ENCODE peak calls at places on chromosomes 2 and 18, in four cellular contexts. U, J, K and B are unnamed samples. For H3K27me3, the result is how much of the 10 kb centered on the place peaks cover.

GRCh38 chr2:241241669-241242068 is 53.2 kb downstream of the ANO7 start:
- DNase-seq in U (no peak), J (no peak), K (no peak), B (no peak)

GRCh38 chr2:171316220-171316619 is 117.6 kb downstream of the METTL8 start:
- DNase-seq in K (no peak), J (no peak), U (no peak), B (no peak)

GRCh38 chr2:207767461-207768167 is 2.1 kb downstream of the FZD5 start:
- DNase-seq in J (peak), K (peak), U (peak), B (peak)

GRCh38 chr2:195642677-195643063 is 14.4 kb upstream of the SLC39A10 start:
- DNase-seq in K (no peak), J (no peak), U (no peak), B (no peak)

GRCh38 chr2:58039170-58039611 is 7.4 kb upstream of the VRK2 start:
- DNase-seq in J (no peak), K (no peak), U (no peak), B (no peak)

GRCh38 chr18:25650201-25650941 is 298.4 kb upstream of the ZNF521 start:
- DNase-seq in J (no peak), U (no peak), K (peak), B (no peak)

GRCh38 chr2:2623939-2624338 is 292.9 kb upstream of the MYT1L start:
- DNase-seq in K (peak), J (no peak), U (no peak), B (no peak)

GRCh38 chr2:96802281-96802595 is 13.8 kb upstream of the CNNM3 start:
- DNase-seq in J (peak), U (peak), K (no peak), B (no peak)

GRCh38 chr2:240585681-240586197 is 795 bp upstream of the CAPN10 start:
- DNase-seq in J (peak), K (no peak), U (peak), B (no peak)

GRCh38 chr18:79553154-79553553 is 126.4 kb upstream of the CTDP1 start:
- DNase-seq in K (no peak), J (peak), U (no peak), B (no peak)

GRCh38 chr2:18551623-18552022 is 8.8 kb downstream of the RDH14 start:
- DNase-seq in U (peak), J (no peak), K (no peak), B (no peak)

GRCh38 chr2:142834003-142834402 is 43.5 kb upstream of the KYNU start:
- DNase-seq in J (no peak), U (no peak), K (no peak), B (no peak)

GRCh38 chr2:209526541-209526940 is 102.7 kb downstream of the MAP2 start:
- DNase-seq in K (no peak), U (no peak), J (no peak), B (no peak)

GRCh38 chr2:5391361-5391760 is 300.8 kb upstream of the SOX11 start:
- DNase-seq in U (no peak), J (peak), K (peak), B (no peak)

GRCh38 chr2:241739651-241740050 is 5.2 kb downstream of the D2HGDH start:
- DNase-seq in U (no peak), K (no peak), J (no peak), B (no peak)

GRCh38 chr2:171201767-171202166 is 41.1 kb upstream of the TLK1 start:
- DNase-seq in U (no peak), J (no peak), K (no peak), B (no peak)

GRCh38 chr2:235608200-235608591 is 114.4 kb downstream of the AGAP1 start:
- DNase-seq in U (no peak), J (no peak), K (no peak), B (no peak)

GRCh38 chr2:156356006-156356764 is 23.7 kb upstream of the NR4A2 start:
- DNase-seq in U (no peak), J (no peak), K (no peak), B (no peak)

GRCh38 chr18:9835796-9836195 is 50.0 kb upstream of the TXNDC2 start:
- DNase-seq in U (peak), J (no peak), K (no peak), B (no peak)

GRCh38 chr2:220043993-220044335 is 416.5 kb downstream of the SLC4A3 start:
- DNase-seq in K (no peak), J (no peak), U (no peak), B (no peak)

GRCh38 chr2:71462056-71462605 is 8.8 kb downstream of the DYSF start:
- DNase-seq in K (no peak), J (no peak), U (no peak), B (peak)

GRCh38 chr2:207219716-207220414 is 54.1 kb upstream of the KLF7 start:
- DNase-seq in J (no peak), K (no peak), U (no peak), B (no peak)

GRCh38 chr18:3603460-3604259 is 153.7 kb downstream of the TGIF1 start:
- DNase-seq in K (no peak), U (no peak), J (no peak), B (no peak)

GRCh38 chr2:152594792-152595191 is 122.5 kb downstream of the PRPF40A start:
- DNase-seq in U (no peak), K (no peak), J (peak), B (no peak)

GRCh38 chr2:101442667-101443061 is 32.2 kb downstream of the RFX8 start:
- DNase-seq in U (no peak), K (no peak), J (no peak), B (no peak)

GRCh38 chr2:61426267-61426897 is 44.5 kb downstream of the USP34 start:
- DNase-seq in K (peak), U (peak), J (peak), B (peak)

GRCh38 chr18:50312296-50313030 is 25.0 kb upstream of the CXXC1 start:
- DNase-seq in U (no peak), J (no peak), K (no peak), B (no peak)

GRCh38 chr2:181123798-181124217 is 143.4 kb downstream of the UBE2E3 start:
- DNase-seq in J (no peak), K (no peak), U (no peak), B (no peak)

GRCh38 chr2:177180269-177181021 is 32.1 kb upstream of the HNRNPA3 start:
- DNase-seq in K (no peak), J (no peak), U (no peak), B (no peak)

GRCh38 chr2:47089083-47089464 is 66.0 kb downstream of the STPG4 start:
- DNase-seq in K (no peak), U (peak), J (no peak), B (no peak)

GRCh38 chr2:178994264-178994663 is 55.7 kb downstream of the CCDC141 start:
- DNase-seq in U (no peak), K (no peak), J (no peak), B (no peak)

GRCh38 chr2:193141-193552 is 70.7 kb downstream of the SH3YL1 start:
- DNase-seq in J (no peak), U (no peak), K (no peak), B (no peak)

GRCh38 chr18:27656167-27656778 is 471.2 kb upstream of the CHST9 start:
- DNase-seq in J (no peak), K (no peak), U (no peak), B (no peak)

DNA sequence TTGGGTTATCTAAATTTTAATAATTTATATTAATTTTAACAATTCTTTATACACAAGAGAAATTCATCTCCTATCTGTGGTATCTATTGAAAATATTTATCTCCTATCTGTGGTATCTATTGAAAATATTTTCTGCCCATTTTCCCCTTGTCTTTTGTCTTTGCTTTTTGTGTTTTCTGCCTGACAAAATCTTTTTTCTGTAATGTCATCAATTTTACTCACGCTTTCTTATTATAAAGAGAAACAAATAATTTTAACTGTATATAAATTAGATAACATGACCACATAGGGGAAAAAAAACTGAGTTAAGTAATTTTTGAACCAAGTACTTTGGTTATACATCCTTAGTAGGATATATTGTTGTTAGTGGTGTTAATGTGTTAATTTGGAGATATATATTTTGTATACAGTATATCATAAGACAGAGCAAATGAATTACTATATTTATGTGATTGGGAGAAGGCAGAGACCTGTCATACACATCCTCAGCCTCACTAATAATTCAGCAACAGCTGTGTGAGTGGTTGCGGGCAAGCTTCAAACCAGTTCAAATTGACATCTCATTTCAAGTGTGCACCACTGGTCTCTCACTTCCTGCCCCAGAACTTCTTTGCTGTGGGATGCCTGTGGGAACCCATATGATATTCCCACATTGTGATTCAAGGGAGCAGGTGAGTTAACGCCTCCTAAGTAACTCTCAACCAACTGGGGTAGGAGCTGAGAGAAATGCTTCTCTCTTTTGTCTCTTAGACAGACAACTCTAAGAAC is 292.4 kb downstream of the SP3 start:
- DNase-seq in K (no peak), J (no peak), U (no peak), B (no peak)
- H3K27me3 ChIP-seq in K (under half), J (under half), U (under half), B (under half)

GRCh38 chr2:9740382-9741040 is 102.8 kb upstream of the TAF1B start:
- DNase-seq in U (no peak), J (no peak), K (no peak), B (no peak)

GRCh38 chr2:9738062-9738717 is 105.1 kb upstream of the TAF1B start:
- DNase-seq in U (no peak), J (no peak), K (no peak), B (no peak)

GRCh38 chr2:9739508-9739907 is 103.8 kb upstream of the TAF1B start:
- DNase-seq in U (no peak), K (no peak), J (peak), B (peak)

GRCh38 chr2:9737053-9737875 is 106.0 kb upstream of the TAF1B start:
- DNase-seq in K (no peak), J (no peak), U (peak), B (no peak)

DNA sequence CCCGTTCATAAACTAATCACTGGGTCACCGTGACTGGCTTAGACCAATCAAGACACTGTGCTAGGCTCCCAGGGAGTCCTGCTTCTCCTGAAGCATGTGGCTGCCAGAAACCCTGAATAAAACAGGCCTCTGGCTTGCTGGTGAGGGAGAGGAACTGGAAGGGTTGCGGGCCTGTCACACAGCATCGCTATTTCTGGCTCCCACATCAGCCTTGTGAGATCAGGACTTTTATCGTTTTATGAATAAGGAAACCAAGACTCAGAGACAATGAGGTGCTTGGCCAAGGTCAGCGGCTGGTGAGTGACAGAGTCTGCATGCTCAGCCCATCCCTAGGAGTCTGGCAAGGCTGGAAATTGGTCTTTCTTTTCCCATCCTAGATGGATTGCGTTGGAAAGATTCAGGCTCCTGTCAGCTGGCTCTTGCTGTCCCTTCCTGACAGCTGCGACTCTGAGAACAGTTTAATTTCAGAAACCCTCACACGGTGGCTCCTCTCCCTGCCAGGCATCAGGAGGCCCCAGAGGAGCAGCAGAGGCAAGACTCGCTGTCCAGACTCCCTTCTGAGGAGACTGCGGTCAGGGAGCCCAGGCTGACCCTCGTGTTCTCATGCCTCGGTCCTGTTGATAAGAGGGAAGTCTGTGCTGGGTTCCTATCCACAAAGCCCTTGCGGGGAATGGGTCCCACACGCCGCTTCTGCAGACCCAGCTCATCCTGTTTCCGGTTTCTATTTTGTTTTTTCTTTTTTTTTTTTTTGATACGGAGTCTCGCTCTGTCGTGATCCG is 104.4 kb upstream of the TAF1B start:
- DNase-seq in K (no peak), J (peak), U (no peak), B (no peak)
- H3K27ac ChIP-seq in K (peak), J (peak), U (no peak), B (peak)

GRCh38 chr2:95315801-95316411 is 18.8 kb downstream of the KCNIP3 start:
- DNase-seq in J (peak), U (no peak), K (no peak), B (no peak)
- H3K27me3 ChIP-seq in J (under half), U (under half), K (under half), B (under half)

GRCh38 chr2:204492417-204492816 is 52.9 kb upstream of the PARD3B start:
- DNase-seq in K (no peak), U (no peak), J (no peak), B (no peak)
- H3K27ac ChIP-seq in K (no peak), U (no peak), J (no peak), B (no peak)

GRCh38 chr2:42493468-42493884 is 306 bp downstream of the KCNG3 start:
- DNase-seq in J (no peak), U (peak), K (no peak), B (no peak)
- H3K27me3 ChIP-seq in J (under half), U (under half), K (half or more), B (under half)

GRCh38 chr2:106107509-106108131 is 86.5 kb downstream of the UXS1 start:
- DNase-seq in K (no peak), J (peak), U (no peak), B (no peak)

GRCh38 chr2:106108791-106109190 is 85.3 kb downstream of the UXS1 start:
- DNase-seq in J (no peak), K (no peak), U (no peak), B (no peak)

GRCh38 chr2:106108351-106108750 is 85.8 kb downstream of the UXS1 start:
- DNase-seq in K (peak), U (peak), J (no peak), B (no peak)

GRCh38 chr2:106105151-106105922 is 88.8 kb downstream of the UXS1 start:
- DNase-seq in U (no peak), J (no peak), K (no peak), B (no peak)

GRCh38 chr2:106106627-106107508 is 87.2 kb downstream of the UXS1 start:
- DNase-seq in K (no peak), J (no peak), U (no peak), B (no peak)
- H3K27ac ChIP-seq in K (no peak), J (peak), U (no peak), B (no peak)